ENCODE peak calls at places on chromosomes 12 and 14, in eight cellular contexts. E, M, O, R, L, G, Q and A are unnamed samples.

GRCh38 chr12:104372048-104372720 is 68.6 kb downstream of the EID3 start:
- DNase-seq in E (peak; percentile 56), M (no peak), O (peak; percentile 66), R (peak; percentile 78), L (no peak), G (no peak), Q (no peak), A (no peak)

GRCh38 chr14:100213956-100214767 is 24.8 kb upstream of the YY1 start:
- DNase-seq in E (peak; percentile 95), M (peak; percentile 80), O (peak; percentile 91), R (peak; percentile 24), L (peak; percentile 64), G (peak; percentile 69), Q (peak; percentile 66), A (peak; percentile 93)

GRCh38 chr12:79935021-79935623 is at the start of gene PPP1R12A:
- DNase-seq in E (peak; percentile 96), M (peak; percentile 99), O (peak; percentile 96), R (peak; percentile 93), L (peak; percentile 93), G (peak; percentile 97), Q (peak; percentile 82), A (peak; percentile 91)

GRCh38 chr12:49094104-49094948 is at the start of gene DHH:
- DNase-seq in E (no peak), M (peak; percentile 16), O (no peak), R (no peak), L (no peak), G (no peak), Q (no peak), A (no peak)

GRCh38 chr14:105070760-105071137 is 5.5 kb upstream of the GPR132 start:
- DNase-seq in E (no peak), M (no peak), O (peak; percentile 41), R (no peak), L (no peak), G (no peak), Q (no peak), A (no peak)

GRCh38 chr14:88753873-88754272 is 38.9 kb downstream of the EML5 start:
- DNase-seq in E (no peak), M (no peak), O (no peak), R (no peak), L (no peak), G (no peak), Q (no peak), A (no peak)

GRCh38 chr14:37888234-37888633 is 292.8 kb downstream of the TTC6 start:
- DNase-seq in E (no peak), M (no peak), O (no peak), R (no peak), L (no peak), G (no peak), Q (no peak), A (no peak)

GRCh38 chr14:89436274-89436656 is 19.2 kb upstream of the FOXN3 start:
- DNase-seq in E (no peak), M (no peak), O (no peak), R (no peak), L (no peak), G (no peak), Q (no peak), A (no peak)

GRCh38 chr12:82378997-82379396 is 20.7 kb downstream of the METTL25 start:
- DNase-seq in E (no peak), M (no peak), O (no peak), R (no peak), L (no peak), G (no peak), Q (no peak), A (no peak)

GRCh38 chr14:23572524-23572828 is 4.9 kb upstream of the AP1G2 start:
- DNase-seq in E (no peak), M (no peak), O (no peak), R (no peak), L (no peak), G (no peak), Q (no peak), A (no peak)

GRCh38 chr12:5051913-5052312 is 8.2 kb downstream of the KCNA5 start:
- DNase-seq in E (no peak), M (no peak), O (no peak), R (no peak), L (no peak), G (no peak), Q (no peak), A (no peak)

GRCh38 chr12:115756804-115757203 is 520.7 kb downstream of the MED13L start:
- DNase-seq in E (no peak), M (no peak), O (peak; percentile 61), R (no peak), L (no peak), G (no peak), Q (no peak), A (no peak)

GRCh38 chr12:41228066-41228820 is 40.1 kb downstream of the PDZRN4 start:
- DNase-seq in E (no peak), M (no peak), O (no peak), R (no peak), L (no peak), G (no peak), Q (no peak), A (no peak)

GRCh38 chr12:52499836-52500560 is 6.9 kb upstream of the KRT6A start:
- DNase-seq in E (no peak), M (peak; percentile 38), O (peak; percentile 42), R (no peak), L (no peak), G (peak; percentile 54), Q (no peak), A (no peak)

GRCh38 chr12:7899755-7900154 is 27.0 kb upstream of the SLC2A14 start:
- DNase-seq in E (no peak), M (peak; percentile 54), O (no peak), R (no peak), L (no peak), G (peak; percentile 48), Q (no peak), A (no peak)

GRCh38 chr14:96027356-96028335 is 11.5 kb upstream of the C14orf132 start:
- DNase-seq in E (no peak), M (no peak), O (no peak), R (no peak), L (no peak), G (no peak), Q (no peak), A (no peak)

GRCh38 chr12:49698619-49699545 is 8.3 kb downstream of the FMNL3 start:
- DNase-seq in E (peak; percentile 52), M (peak; percentile 66), O (peak; percentile 60), R (peak; percentile 35), L (no peak), G (peak; percentile 63), Q (no peak), A (peak; percentile 72)

GRCh38 chr14:39946796-39947195 is 514.6 kb upstream of the FBXO33 start:
- DNase-seq in E (no peak), M (no peak), O (no peak), R (peak; percentile 34), L (no peak), G (no peak), Q (no peak), A (no peak)

GRCh38 chr12:124377981-124378509 is 83.2 kb downstream of the RFLNA start:
- DNase-seq in E (no peak), M (no peak), O (no peak), R (no peak), L (no peak), G (no peak), Q (no peak), A (no peak)

GRCh38 chr14:82855912-82856381 is 1322.3 kb upstream of the SEL1L start:
- DNase-seq in E (no peak), M (peak; percentile 20), O (no peak), R (peak; percentile 95), L (peak; percentile 10), G (peak; percentile 6), Q (no peak), A (no peak)

GRCh38 chr14:77303417-77304156 is 17.1 kb downstream of the POMT2 start:
- DNase-seq in E (no peak), M (peak; percentile 85), O (peak; percentile 99), R (peak; percentile 86), L (peak; percentile 9), G (peak; percentile 92), Q (no peak), A (no peak)

GRCh38 chr12:91419809-91420208 is 237.2 kb upstream of the DCN start:
- DNase-seq in E (no peak), M (no peak), O (no peak), R (no peak), L (no peak), G (no peak), Q (no peak), A (no peak)

GRCh38 chr12:9104087-9104486 is 11.6 kb downstream of the A2M start:
- DNase-seq in E (no peak), M (no peak), O (no peak), R (no peak), L (no peak), G (no peak), Q (no peak), A (no peak)

GRCh38 chr14:106141242-106142220 is 615.1 kb downstream of the TMEM121 start:
- DNase-seq in E (peak; percentile 55), M (no peak), O (no peak), R (no peak), L (no peak), G (no peak), Q (no peak), A (peak; percentile 14)

GRCh38 chr12:106112094-106112822 is 26.5 kb downstream of the NUAK1 start:
- DNase-seq in E (no peak), M (peak; percentile 52), O (no peak), R (no peak), L (no peak), G (no peak), Q (no peak), A (no peak)